ENCODE peak calls at places on chromosomes 3 and 15, in eight cellular contexts. One of them, this sample, is unnamed.

GRCh38 chr15:101437618-101438481 is 51.7 kb downstream of the PCSK6 start:
- DNase-seq in HCT116: no peak
- DNase-seq in CD8-positive, alpha-beta memory T cell: no peak
- DNase-seq in WTC11: no peak
- DNase-seq in NCI-H2081: no peak
- DNase-seq in HS-5: no peak
- DNase-seq in HT1080: no peak
- DNase-seq in thoracic aorta: no peak
- DNase-seq in this sample: no peak

GRCh38 chr3:171342783-171343420 is 117.3 kb downstream of the TNIK start:
- DNase-seq in NCI-H2081: no peak
- DNase-seq in thoracic aorta: no peak
- DNase-seq in HT1080: no peak
- DNase-seq in CD8-positive, alpha-beta memory T cell: no peak
- DNase-seq in HS-5: no peak
- DNase-seq in HCT116: no peak
- DNase-seq in WTC11: no peak
- DNase-seq in this sample: no peak

GRCh38 chr15:76994001-76994400 is 925 bp upstream of the PSTPIP1 start:
- DNase-seq in WTC11: peak; percentile 7
- DNase-seq in HCT116: no peak
- DNase-seq in HT1080: peak; percentile 79
- DNase-seq in HS-5: no peak
- DNase-seq in CD8-positive, alpha-beta memory T cell: peak; percentile 52
- DNase-seq in thoracic aorta: no peak
- DNase-seq in NCI-H2081: no peak
- DNase-seq in this sample: no peak

GRCh38 chr3:128875556-128876120 is 3.8 kb upstream of the ACAD9 start:
- DNase-seq in HCT116: no peak
- DNase-seq in NCI-H2081: peak; percentile 29
- DNase-seq in HT1080: no peak
- DNase-seq in thoracic aorta: no peak
- DNase-seq in CD8-positive, alpha-beta memory T cell: peak; percentile 20
- DNase-seq in HS-5: no peak
- DNase-seq in WTC11: peak; percentile 71
- DNase-seq in this sample: peak; percentile 78

GRCh38 chr3:154156529-154156928 is 35.3 kb downstream of the ARHGEF26 start:
- DNase-seq in HS-5: no peak
- DNase-seq in thoracic aorta: no peak
- DNase-seq in NCI-H2081: no peak
- DNase-seq in HCT116: no peak
- DNase-seq in HT1080: no peak
- DNase-seq in WTC11: no peak
- DNase-seq in CD8-positive, alpha-beta memory T cell: no peak
- DNase-seq in this sample: no peak

GRCh38 chr15:60760646-60761504 is 281.9 kb upstream of the ICE2 start:
- DNase-seq in HCT116: no peak
- DNase-seq in CD8-positive, alpha-beta memory T cell: no peak
- DNase-seq in HT1080: peak; percentile 73
- DNase-seq in HS-5: peak; percentile 45
- DNase-seq in NCI-H2081: no peak
- DNase-seq in thoracic aorta: no peak
- DNase-seq in WTC11: no peak
- DNase-seq in this sample: no peak

GRCh38 chr3:27544372-27544865 is 60.2 kb upstream of the SLC4A7 start:
- DNase-seq in HS-5: peak; percentile 93
- DNase-seq in CD8-positive, alpha-beta memory T cell: no peak
- DNase-seq in HT1080: peak; percentile 81
- DNase-seq in WTC11: no peak
- DNase-seq in NCI-H2081: no peak
- DNase-seq in thoracic aorta: no peak
- DNase-seq in HCT116: no peak
- DNase-seq in this sample: no peak

GRCh38 chr3:43034200-43034599 is 55.1 kb downstream of the GASK1A start:
- DNase-seq in thoracic aorta: no peak
- DNase-seq in NCI-H2081: no peak
- DNase-seq in HS-5: no peak
- DNase-seq in WTC11: no peak
- DNase-seq in CD8-positive, alpha-beta memory T cell: no peak
- DNase-seq in HCT116: no peak
- DNase-seq in HT1080: no peak
- DNase-seq in this sample: no peak

GRCh38 chr15:76483752-76484151 is 147.2 kb downstream of the ISL2 start:
- DNase-seq in HS-5: no peak
- DNase-seq in HT1080: no peak
- DNase-seq in NCI-H2081: no peak
- DNase-seq in thoracic aorta: no peak
- DNase-seq in WTC11: no peak
- DNase-seq in HCT116: no peak
- DNase-seq in CD8-positive, alpha-beta memory T cell: no peak
- DNase-seq in this sample: no peak

GRCh38 chr15:76285241-76285825 is 25.9 kb downstream of the ETFA start:
- DNase-seq in WTC11: no peak
- DNase-seq in HS-5: no peak
- DNase-seq in HCT116: no peak
- DNase-seq in NCI-H2081: no peak
- DNase-seq in CD8-positive, alpha-beta memory T cell: no peak
- DNase-seq in thoracic aorta: no peak
- DNase-seq in HT1080: no peak
- DNase-seq in this sample: no peak

GRCh38 chr3:70000563-70001081 is 1.1 kb downstream of the SAMMSON start:
- DNase-seq in thoracic aorta: no peak
- DNase-seq in CD8-positive, alpha-beta memory T cell: no peak
- DNase-seq in WTC11: no peak
- DNase-seq in NCI-H2081: peak; percentile 36
- DNase-seq in HT1080: peak; percentile 31
- DNase-seq in HS-5: no peak
- DNase-seq in HCT116: no peak
- DNase-seq in this sample: peak; percentile 39

GRCh38 chr15:85289677-85290365 is 90.6 kb upstream of the AKAP13 start:
- DNase-seq in WTC11: no peak
- DNase-seq in CD8-positive, alpha-beta memory T cell: peak; percentile 1
- DNase-seq in thoracic aorta: peak; percentile 23
- DNase-seq in HT1080: peak; percentile 69
- DNase-seq in HS-5: no peak
- DNase-seq in HCT116: peak; percentile 58
- DNase-seq in NCI-H2081: peak; percentile 48
- DNase-seq in this sample: peak; percentile 54

GRCh38 chr15:70065006-70065722 is 32.6 kb downstream of the TLE3 start:
- DNase-seq in thoracic aorta: no peak
- DNase-seq in HT1080: no peak
- DNase-seq in CD8-positive, alpha-beta memory T cell: no peak
- DNase-seq in NCI-H2081: no peak
- DNase-seq in WTC11: no peak
- DNase-seq in HS-5: no peak
- DNase-seq in HCT116: no peak
- DNase-seq in this sample: no peak

GRCh38 chr3:117463276-117463675 is 753.7 kb downstream of the TUSC7 start:
- DNase-seq in NCI-H2081: no peak
- DNase-seq in CD8-positive, alpha-beta memory T cell: no peak
- DNase-seq in thoracic aorta: no peak
- DNase-seq in HT1080: no peak
- DNase-seq in WTC11: no peak
- DNase-seq in HS-5: no peak
- DNase-seq in HCT116: no peak
- DNase-seq in this sample: no peak

GRCh38 chr3:153348457-153349137 is 186.6 kb downstream of the RAP2B start:
- DNase-seq in HCT116: no peak
- DNase-seq in NCI-H2081: no peak
- DNase-seq in thoracic aorta: no peak
- DNase-seq in CD8-positive, alpha-beta memory T cell: no peak
- DNase-seq in HT1080: peak; percentile 59
- DNase-seq in HS-5: peak; percentile 33
- DNase-seq in WTC11: no peak
- DNase-seq in this sample: no peak

GRCh38 chr3:170424879-170425278 is 6.2 kb downstream of the CLDN11 start:
- DNase-seq in WTC11: no peak
- DNase-seq in CD8-positive, alpha-beta memory T cell: no peak
- DNase-seq in HT1080: no peak
- DNase-seq in thoracic aorta: no peak
- DNase-seq in NCI-H2081: no peak
- DNase-seq in HS-5: no peak
- DNase-seq in HCT116: no peak
- DNase-seq in this sample: no peak

GRCh38 chr3:39184081-39184967 is 8.1 kb downstream of the XIRP1 start:
- DNase-seq in thoracic aorta: no peak
- DNase-seq in WTC11: no peak
- DNase-seq in CD8-positive, alpha-beta memory T cell: no peak
- DNase-seq in HCT116: no peak
- DNase-seq in HT1080: no peak
- DNase-seq in HS-5: no peak
- DNase-seq in NCI-H2081: no peak
- DNase-seq in this sample: no peak